ENCODE peak calls at places on chromosomes 16 and 17, in eight cellular contexts. O, A, X, S, J, L, Z and M are unnamed samples.

GRCh38 chr16:88649924-88650748 is 717 bp downstream of the CYBA start:
- DNase-seq in O (no peak), A (no peak), X (peak), S (no peak), J (peak), L (no peak), Z (peak), M (no peak)

GRCh38 chr17:4551141-4551540 is 4.0 kb downstream of the MYBBP1A start:
- DNase-seq in O (no peak), A (no peak), X (no peak), S (no peak), J (no peak), L (no peak), Z (no peak), M (no peak)

GRCh38 chr17:1143573-1143972 is 36.2 kb downstream of the ABR start:
- DNase-seq in O (no peak), A (no peak), X (no peak), S (no peak), J (no peak), L (no peak), Z (no peak), M (no peak)

GRCh38 chr16:22681881-22682291 is 132.1 kb upstream of the HS3ST2 start:
- DNase-seq in O (no peak), A (no peak), X (no peak), S (no peak), J (no peak), L (no peak), Z (no peak), M (no peak)

GRCh38 chr16:4319454-4319853 is 3.6 kb downstream of the GLIS2 start:
- DNase-seq in O (no peak), A (peak), X (peak), S (no peak), J (peak), L (peak), Z (no peak), M (no peak)

GRCh38 chr17:46776298-46777005 is 42.0 kb downstream of the WNT3 start:
- DNase-seq in O (no peak), A (no peak), X (no peak), S (no peak), J (no peak), L (no peak), Z (no peak), M (no peak)

GRCh38 chr16:5906351-5906750 is 808.8 kb upstream of the EEF2KMT start:
- DNase-seq in O (no peak), A (no peak), X (no peak), S (no peak), J (no peak), L (no peak), Z (no peak), M (no peak)

GRCh38 chr17:57898487-57899311 is 48.9 kb upstream of the MRPS23 start:
- DNase-seq in O (no peak), A (no peak), X (no peak), S (no peak), J (peak), L (peak), Z (peak), M (no peak)

GRCh38 chr17:75087558-75088453 is at the start of gene SLC16A5:
- DNase-seq in O (peak), A (peak), X (peak), S (no peak), J (peak), L (peak), Z (peak), M (peak)

GRCh38 chr17:60170835-60171752 is 21.3 kb downstream of the CA4 start:
- DNase-seq in O (no peak), A (no peak), X (no peak), S (no peak), J (peak), L (no peak), Z (no peak), M (no peak)

GRCh38 chr17:45386180-45386579 is 46.5 kb downstream of the ARHGAP27 start:
- DNase-seq in O (no peak), A (no peak), X (no peak), S (no peak), J (peak), L (no peak), Z (no peak), M (no peak)

GRCh38 chr17:82844796-82845162 is 5.0 kb upstream of the ZNF750 start:
- DNase-seq in O (no peak), A (no peak), X (no peak), S (no peak), J (no peak), L (no peak), Z (no peak), M (no peak)

DNA sequence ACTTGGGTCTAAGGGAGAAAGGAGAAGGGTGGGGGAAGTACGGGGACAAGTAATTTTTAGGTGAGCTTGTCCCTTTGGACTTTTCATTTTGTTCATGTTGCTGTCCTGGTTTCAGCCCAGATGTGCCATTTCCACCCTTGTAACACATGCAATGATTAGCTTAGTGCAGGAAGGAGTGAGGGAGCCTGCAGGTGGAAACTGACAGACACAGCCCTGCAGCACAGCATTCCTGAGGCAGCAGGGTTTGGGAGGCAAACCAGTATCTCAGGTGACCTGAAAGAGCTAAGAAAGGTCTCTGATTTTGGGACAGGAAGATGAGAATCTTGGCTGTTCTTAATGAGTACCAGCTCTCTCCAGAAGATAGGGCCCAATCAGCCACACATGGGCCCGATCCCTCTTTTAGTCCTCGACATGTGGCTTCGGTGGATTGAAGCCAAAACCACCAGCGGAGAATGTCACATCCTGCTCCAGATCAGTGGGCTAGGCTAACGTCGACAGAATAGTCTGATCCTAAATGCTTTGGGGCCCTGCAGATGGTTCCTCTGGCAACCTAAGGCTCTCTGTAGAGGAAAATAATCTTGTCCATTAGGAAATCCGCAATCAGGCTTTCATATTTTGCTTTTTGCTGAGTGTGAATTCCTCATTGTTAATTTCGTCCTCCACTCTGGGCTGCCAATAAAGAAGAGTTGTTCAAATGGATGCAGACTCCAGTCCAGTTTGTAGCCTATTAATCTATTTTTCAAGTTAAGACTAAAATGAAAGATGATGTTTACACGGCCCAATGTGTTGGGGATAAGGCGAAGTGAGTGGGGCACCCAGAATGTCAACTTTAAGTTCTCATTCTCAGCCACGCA is 3.8 kb upstream of the RNF157 start:
- DNase-seq in O (no peak), A (no peak), X (no peak), S (no peak), J (no peak), L (no peak), Z (no peak), M (no peak)
- TF ChIP-seq POLR2A in O (no peak), A (no peak), X (no peak), S (no peak), J (no peak), L (no peak), Z (no peak), M (no peak)

GRCh38 chr17:28484296-28484695 is 10.9 kb downstream of the SLC13A2 start:
- DNase-seq in O (no peak), A (no peak), X (no peak), S (no peak), J (no peak), L (no peak), Z (no peak), M (no peak)
- TF ChIP-seq POLR2A in O (no peak), A (no peak), X (no peak), S (no peak), J (no peak), L (no peak), Z (no peak), M (no peak)

GRCh38 chr17:50094753-50095616 is at the start of gene PDK2:
- DNase-seq in O (peak), A (peak), X (peak), S (peak), J (peak), L (peak), Z (peak), M (peak)
- TF ChIP-seq POLR2A in O (peak), A (peak), X (peak), S (peak), J (no peak), L (peak), Z (no peak), M (no peak)

DNA sequence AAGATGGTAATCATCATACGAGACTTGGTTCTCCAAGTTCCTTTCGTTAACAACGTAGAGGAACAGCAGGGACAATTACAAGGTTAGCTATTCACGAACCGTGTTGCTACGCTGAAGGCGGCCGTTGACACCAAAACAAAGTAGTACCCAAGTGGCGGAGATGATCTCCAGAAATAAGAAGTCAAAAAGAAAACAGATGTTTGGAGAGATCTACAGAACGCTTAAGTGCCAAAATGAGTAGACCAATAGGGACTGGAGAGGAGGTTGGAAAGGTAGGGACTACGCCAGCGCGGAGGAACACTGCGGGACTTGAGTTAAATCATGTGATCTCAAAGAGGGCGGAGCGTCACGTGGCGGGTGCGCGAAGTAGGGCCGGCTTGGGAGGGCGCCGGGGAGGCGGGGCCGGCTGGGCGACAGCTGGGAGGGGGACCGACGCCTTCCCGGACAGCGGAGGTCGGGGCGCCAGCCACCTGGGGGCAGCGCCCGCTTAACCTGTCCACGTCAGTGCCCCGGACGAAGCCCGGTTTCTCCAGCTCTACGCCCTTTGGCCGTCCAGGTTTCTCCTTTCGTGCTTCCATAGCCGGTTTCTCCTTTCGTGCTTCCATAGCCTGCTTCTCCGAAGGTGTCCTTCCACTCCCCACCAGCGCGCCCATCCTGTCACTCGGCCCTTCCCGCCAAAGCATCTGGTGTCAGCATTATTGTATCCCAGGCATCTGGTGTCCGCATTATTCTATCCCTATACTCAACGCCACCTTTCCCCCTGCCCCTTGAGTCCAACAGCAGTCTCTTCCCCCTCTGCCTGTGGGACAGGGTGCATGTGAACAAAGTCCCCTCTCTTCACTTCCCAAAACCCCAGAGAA is 698 bp upstream of the GABARAP start:
- DNase-seq in O (peak), A (peak), X (peak), S (peak), J (peak), L (peak), Z (peak), M (peak)
- TF ChIP-seq POLR2A in O (peak), A (peak), X (peak), S (peak), J (no peak), L (peak), Z (peak), M (peak)

DNA sequence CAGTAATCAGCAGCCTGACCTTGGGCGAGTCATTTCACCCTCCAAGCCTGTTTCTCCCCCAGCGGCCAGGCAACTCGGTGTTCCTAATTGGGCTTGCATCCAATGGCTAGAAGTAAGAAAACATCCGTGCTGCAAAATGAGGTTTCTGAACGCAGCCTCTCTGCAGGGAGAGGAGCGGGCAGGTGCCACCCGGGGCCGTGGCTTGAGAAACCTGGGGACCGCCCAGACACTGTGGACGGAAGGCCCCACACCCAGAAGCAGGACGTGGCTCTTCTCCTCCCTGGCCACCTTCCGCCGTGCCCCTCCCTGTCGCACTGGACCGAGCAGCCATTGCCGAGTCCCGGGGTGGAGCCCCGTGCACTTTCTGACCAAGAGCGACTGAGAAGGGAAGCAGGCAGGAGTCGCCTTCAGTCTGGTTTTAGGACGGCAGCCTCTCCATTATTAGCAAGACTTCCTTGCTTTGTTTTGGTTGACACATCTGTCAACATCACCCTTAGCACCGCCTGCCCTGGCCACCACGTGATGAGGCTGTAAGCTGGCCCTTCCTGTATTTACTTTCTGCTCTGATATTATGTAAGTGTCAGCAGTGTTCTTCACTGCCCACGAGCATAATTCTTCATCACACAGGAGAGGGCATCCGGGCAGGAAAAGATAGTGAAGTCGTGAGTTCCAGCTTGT is 785 bp downstream of the HERPUD1 start:
- DNase-seq in O (peak), A (peak), X (peak), S (peak), J (peak), L (peak), Z (peak), M (peak)
- TF ChIP-seq POLR2A in O (peak), A (peak), X (peak), S (peak), J (no peak), L (peak), Z (peak), M (no peak)

GRCh38 chr17:32482568-32483320 is 4.0 kb upstream of the CDK5R1 start:
- DNase-seq in O (no peak), A (no peak), X (no peak), S (no peak), J (no peak), L (no peak), Z (no peak), M (no peak)

GRCh38 chr17:32485261-32485955 is 1.4 kb upstream of the CDK5R1 start:
- DNase-seq in O (no peak), A (no peak), X (no peak), S (no peak), J (no peak), L (no peak), Z (no peak), M (no peak)

GRCh38 chr17:32483451-32484019 is 3.3 kb upstream of the CDK5R1 start:
- DNase-seq in O (peak), A (peak), X (no peak), S (peak), J (peak), L (peak), Z (peak), M (peak)

GRCh38 chr17:32484628-32485027 is 2.2 kb upstream of the CDK5R1 start:
- DNase-seq in O (no peak), A (no peak), X (no peak), S (no peak), J (no peak), L (peak), Z (no peak), M (no peak)

DNA sequence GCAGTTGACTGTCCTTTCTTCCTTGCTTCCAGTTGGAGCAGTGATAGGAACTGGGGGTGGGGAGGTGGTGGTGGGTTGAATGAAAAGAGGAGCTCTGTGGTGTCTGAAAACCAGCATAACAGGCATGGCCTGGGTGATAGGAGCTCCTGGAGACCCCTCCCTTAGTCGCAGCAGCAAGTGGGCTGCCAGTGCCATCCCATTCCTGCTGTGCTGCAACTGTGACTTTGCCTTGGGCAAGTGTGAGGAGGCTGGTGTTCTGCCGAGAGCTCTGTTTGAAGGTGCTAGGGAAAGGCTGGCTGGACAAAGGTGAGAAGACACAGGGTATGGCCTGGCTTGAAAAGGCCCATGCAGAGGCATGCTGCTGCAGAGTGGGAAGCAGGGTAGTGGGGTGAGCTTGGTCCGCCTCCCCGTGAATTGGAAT is 2.7 kb upstream of the CDK5R1 start:
- DNase-seq in O (no peak), A (no peak), X (no peak), S (no peak), J (no peak), L (no peak), Z (no peak), M (no peak)
- TF ChIP-seq POLR2A in O (no peak), A (no peak), X (no peak), S (no peak), J (no peak), L (no peak), Z (no peak), M (no peak)